ENCODE peak calls at places on chromosomes 6 and 20, in six cellular contexts. One of them, this sample, is unnamed.

GRCh38 chr20:10864076-10864672 is 190.4 kb upstream of the JAG1 start:
- DNase-seq in naive thymus-derived CD4-positive, alpha-beta T cell: no peak
- DNase-seq in NT2/D1: no peak
- DNase-seq in upper lobe of left lung: peak
- DNase-seq in DND-41: no peak
- DNase-seq in amniotic stem cell: no peak
- DNase-seq in this sample: no peak

GRCh38 chr20:59656417-59656816 is 52.1 kb downstream of the PHACTR3 start:
- DNase-seq in upper lobe of left lung: no peak
- DNase-seq in amniotic stem cell: no peak
- DNase-seq in NT2/D1: no peak
- DNase-seq in naive thymus-derived CD4-positive, alpha-beta T cell: no peak
- DNase-seq in DND-41: no peak
- DNase-seq in this sample: no peak

GRCh38 chr20:4987130-4987529 is 14.2 kb downstream of the SLC23A2 start:
- DNase-seq in NT2/D1: no peak
- DNase-seq in DND-41: no peak
- DNase-seq in upper lobe of left lung: no peak
- DNase-seq in amniotic stem cell: no peak
- DNase-seq in naive thymus-derived CD4-positive, alpha-beta T cell: no peak
- DNase-seq in this sample: no peak

GRCh38 chr20:14960837-14961236 is 623.4 kb upstream of the FLRT3 start:
- DNase-seq in DND-41: no peak
- DNase-seq in upper lobe of left lung: no peak
- DNase-seq in naive thymus-derived CD4-positive, alpha-beta T cell: no peak
- DNase-seq in NT2/D1: no peak
- DNase-seq in amniotic stem cell: no peak
- DNase-seq in this sample: no peak

GRCh38 chr6:46410330-46410953 is 80.8 kb downstream of the RCAN2 start:
- DNase-seq in upper lobe of left lung: peak
- DNase-seq in naive thymus-derived CD4-positive, alpha-beta T cell: peak
- DNase-seq in DND-41: peak
- DNase-seq in NT2/D1: peak
- DNase-seq in amniotic stem cell: no peak
- DNase-seq in this sample: peak

GRCh38 chr6:108714012-108714773 is 134.0 kb upstream of the ARMC2 start:
- DNase-seq in naive thymus-derived CD4-positive, alpha-beta T cell: peak
- DNase-seq in NT2/D1: no peak
- DNase-seq in upper lobe of left lung: no peak
- DNase-seq in DND-41: peak
- DNase-seq in amniotic stem cell: no peak
- DNase-seq in this sample: peak

GRCh38 chr6:137240168-137240567 is 21.0 kb upstream of the IFNGR1 start:
- DNase-seq in amniotic stem cell: peak
- DNase-seq in upper lobe of left lung: peak
- DNase-seq in DND-41: no peak
- DNase-seq in NT2/D1: no peak
- DNase-seq in naive thymus-derived CD4-positive, alpha-beta T cell: no peak
- DNase-seq in this sample: no peak

GRCh38 chr6:14458669-14459266 is 341.2 kb downstream of the CD83 start:
- DNase-seq in amniotic stem cell: peak
- DNase-seq in naive thymus-derived CD4-positive, alpha-beta T cell: no peak
- DNase-seq in upper lobe of left lung: no peak
- DNase-seq in DND-41: no peak
- DNase-seq in NT2/D1: no peak
- DNase-seq in this sample: no peak

GRCh38 chr20:19882446-19882845 is 124.4 kb downstream of the RIN2 start:
- DNase-seq in naive thymus-derived CD4-positive, alpha-beta T cell: no peak
- DNase-seq in upper lobe of left lung: no peak
- DNase-seq in DND-41: no peak
- DNase-seq in NT2/D1: no peak
- DNase-seq in amniotic stem cell: no peak
- DNase-seq in this sample: no peak

GRCh38 chr20:38167851-38168760 is 3.0 kb upstream of the TGM2 start:
- DNase-seq in naive thymus-derived CD4-positive, alpha-beta T cell: no peak
- DNase-seq in DND-41: no peak
- DNase-seq in upper lobe of left lung: peak
- DNase-seq in amniotic stem cell: peak
- DNase-seq in NT2/D1: no peak
- DNase-seq in this sample: no peak

GRCh38 chr6:44388135-44388487 is 605 bp downstream of the CDC5L start:
- DNase-seq in NT2/D1: no peak
- DNase-seq in naive thymus-derived CD4-positive, alpha-beta T cell: no peak
- DNase-seq in amniotic stem cell: no peak
- DNase-seq in DND-41: no peak
- DNase-seq in upper lobe of left lung: no peak
- DNase-seq in this sample: no peak